ENCODE peak calls at places on chromosomes 3 and 15, in seven cellular contexts. One of them, this sample, is unnamed.
A peak's percentile ranks its signal among the peaks of the same experiment; 100 is the strongest.

GRCh38 chr15:94383706-94384105 is 152.3 kb downstream of the MCTP2 start:
- DNase-seq in NCI-H2081: no peak
- DNase-seq in activated naive CD8-positive, alpha-beta T cell treated with anti-CD3 and anti-CD28 coated beads for 36 hours: no peak
- DNase-seq in activated CD4-positive, alpha-beta T cell treated with anti-CD3 and anti-CD28 coated beads for 4 hours: no peak
- DNase-seq in AML-193: no peak
- DNase-seq in C1 segment of cervical spinal cord: no peak
- DNase-seq in AG04450: no peak
- DNase-seq in this sample: peak; percentile 89

GRCh38 chr3:30331519-30331918 is 274.9 kb upstream of the TGFBR2 start:
- DNase-seq in NCI-H2081: no peak
- DNase-seq in C1 segment of cervical spinal cord: no peak
- DNase-seq in activated naive CD8-positive, alpha-beta T cell treated with anti-CD3 and anti-CD28 coated beads for 36 hours: no peak
- DNase-seq in AML-193: no peak
- DNase-seq in AG04450: no peak
- DNase-seq in activated CD4-positive, alpha-beta T cell treated with anti-CD3 and anti-CD28 coated beads for 4 hours: no peak
- DNase-seq in this sample: no peak

GRCh38 chr3:193605876-193606275 is 12.9 kb downstream of the OPA1 start:
- DNase-seq in AML-193: peak; percentile 62
- DNase-seq in C1 segment of cervical spinal cord: no peak
- DNase-seq in activated naive CD8-positive, alpha-beta T cell treated with anti-CD3 and anti-CD28 coated beads for 36 hours: peak; percentile 25
- DNase-seq in activated CD4-positive, alpha-beta T cell treated with anti-CD3 and anti-CD28 coated beads for 4 hours: peak; percentile 45
- DNase-seq in AG04450: no peak
- DNase-seq in NCI-H2081: peak; percentile 81
- DNase-seq in this sample: peak; percentile 71

GRCh38 chr3:10327592-10327991 is 6.7 kb upstream of the SEC13 start:
- DNase-seq in activated CD4-positive, alpha-beta T cell treated with anti-CD3 and anti-CD28 coated beads for 4 hours: no peak
- DNase-seq in NCI-H2081: no peak
- DNase-seq in activated naive CD8-positive, alpha-beta T cell treated with anti-CD3 and anti-CD28 coated beads for 36 hours: no peak
- DNase-seq in C1 segment of cervical spinal cord: no peak
- DNase-seq in AG04450: no peak
- DNase-seq in AML-193: no peak
- DNase-seq in this sample: no peak

GRCh38 chr3:180066598-180066997 is 29.9 kb upstream of the PEX5L start:
- DNase-seq in activated naive CD8-positive, alpha-beta T cell treated with anti-CD3 and anti-CD28 coated beads for 36 hours: no peak
- DNase-seq in C1 segment of cervical spinal cord: no peak
- DNase-seq in AML-193: no peak
- DNase-seq in NCI-H2081: no peak
- DNase-seq in AG04450: no peak
- DNase-seq in activated CD4-positive, alpha-beta T cell treated with anti-CD3 and anti-CD28 coated beads for 4 hours: no peak
- DNase-seq in this sample: no peak

GRCh38 chr15:101188517-101189340 is 63.1 kb downstream of the CHSY1 start:
- DNase-seq in activated CD4-positive, alpha-beta T cell treated with anti-CD3 and anti-CD28 coated beads for 4 hours: no peak
- DNase-seq in NCI-H2081: no peak
- DNase-seq in activated naive CD8-positive, alpha-beta T cell treated with anti-CD3 and anti-CD28 coated beads for 36 hours: no peak
- DNase-seq in AML-193: no peak
- DNase-seq in C1 segment of cervical spinal cord: no peak
- DNase-seq in AG04450: no peak
- DNase-seq in this sample: peak; percentile 97

GRCh38 chr3:172402090-172402489 is 46.2 kb downstream of the GHSR start:
- DNase-seq in AML-193: no peak
- DNase-seq in activated naive CD8-positive, alpha-beta T cell treated with anti-CD3 and anti-CD28 coated beads for 36 hours: no peak
- DNase-seq in activated CD4-positive, alpha-beta T cell treated with anti-CD3 and anti-CD28 coated beads for 4 hours: no peak
- DNase-seq in NCI-H2081: no peak
- DNase-seq in AG04450: no peak
- DNase-seq in C1 segment of cervical spinal cord: no peak
- DNase-seq in this sample: no peak

GRCh38 chr15:101314726-101315125 is 19.7 kb upstream of the SNRPA1 start:
- DNase-seq in NCI-H2081: no peak
- DNase-seq in activated naive CD8-positive, alpha-beta T cell treated with anti-CD3 and anti-CD28 coated beads for 36 hours: no peak
- DNase-seq in AG04450: no peak
- DNase-seq in activated CD4-positive, alpha-beta T cell treated with anti-CD3 and anti-CD28 coated beads for 4 hours: no peak
- DNase-seq in AML-193: no peak
- DNase-seq in C1 segment of cervical spinal cord: no peak
- DNase-seq in this sample: no peak

GRCh38 chr3:69181592-69182211 is 59.3 kb upstream of the LMOD3 start:
- DNase-seq in activated CD4-positive, alpha-beta T cell treated with anti-CD3 and anti-CD28 coated beads for 4 hours: no peak
- DNase-seq in NCI-H2081: no peak
- DNase-seq in AG04450: no peak
- DNase-seq in C1 segment of cervical spinal cord: no peak
- DNase-seq in AML-193: no peak
- DNase-seq in activated naive CD8-positive, alpha-beta T cell treated with anti-CD3 and anti-CD28 coated beads for 36 hours: no peak
- DNase-seq in this sample: peak; percentile 67

GRCh38 chr15:60970246-60971170 is 258.6 kb downstream of the RORA start:
- DNase-seq in activated CD4-positive, alpha-beta T cell treated with anti-CD3 and anti-CD28 coated beads for 4 hours: no peak
- DNase-seq in C1 segment of cervical spinal cord: no peak
- DNase-seq in AG04450: no peak
- DNase-seq in NCI-H2081: no peak
- DNase-seq in AML-193: no peak
- DNase-seq in activated naive CD8-positive, alpha-beta T cell treated with anti-CD3 and anti-CD28 coated beads for 36 hours: no peak
- DNase-seq in this sample: no peak

GRCh38 chr3:121883507-121883906 is 10.7 kb upstream of the SLC15A2 start:
- DNase-seq in activated CD4-positive, alpha-beta T cell treated with anti-CD3 and anti-CD28 coated beads for 4 hours: no peak
- DNase-seq in NCI-H2081: no peak
- DNase-seq in AG04450: no peak
- DNase-seq in activated naive CD8-positive, alpha-beta T cell treated with anti-CD3 and anti-CD28 coated beads for 36 hours: no peak
- DNase-seq in AML-193: peak; percentile 32
- DNase-seq in C1 segment of cervical spinal cord: no peak
- DNase-seq in this sample: peak; percentile 78

GRCh38 chr3:50204804-50205718 is at the start of gene SLC38A3:
- DNase-seq in NCI-H2081: no peak
- DNase-seq in AML-193: no peak
- DNase-seq in C1 segment of cervical spinal cord: peak; percentile 17
- DNase-seq in activated naive CD8-positive, alpha-beta T cell treated with anti-CD3 and anti-CD28 coated beads for 36 hours: peak; percentile 23
- DNase-seq in activated CD4-positive, alpha-beta T cell treated with anti-CD3 and anti-CD28 coated beads for 4 hours: no peak
- DNase-seq in AG04450: no peak
- DNase-seq in this sample: no peak

GRCh38 chr15:96325579-96326331 is 4.7 kb upstream of the NR2F2 start:
- DNase-seq in AML-193: no peak
- DNase-seq in activated CD4-positive, alpha-beta T cell treated with anti-CD3 and anti-CD28 coated beads for 4 hours: no peak
- DNase-seq in activated naive CD8-positive, alpha-beta T cell treated with anti-CD3 and anti-CD28 coated beads for 36 hours: no peak
- DNase-seq in C1 segment of cervical spinal cord: no peak
- DNase-seq in AG04450: no peak
- DNase-seq in NCI-H2081: no peak
- DNase-seq in this sample: peak; percentile 59

GRCh38 chr3:11211531-11212300 is 57.4 kb downstream of the HRH1 start:
- DNase-seq in C1 segment of cervical spinal cord: no peak
- DNase-seq in activated naive CD8-positive, alpha-beta T cell treated with anti-CD3 and anti-CD28 coated beads for 36 hours: no peak
- DNase-seq in NCI-H2081: no peak
- DNase-seq in activated CD4-positive, alpha-beta T cell treated with anti-CD3 and anti-CD28 coated beads for 4 hours: no peak
- DNase-seq in AML-193: no peak
- DNase-seq in AG04450: no peak
- DNase-seq in this sample: peak; percentile 59

GRCh38 chr3:143429628-143430514 is 310.3 kb downstream of the CHST2 start:
- DNase-seq in NCI-H2081: no peak
- DNase-seq in activated naive CD8-positive, alpha-beta T cell treated with anti-CD3 and anti-CD28 coated beads for 36 hours: no peak
- DNase-seq in AG04450: no peak
- DNase-seq in AML-193: no peak
- DNase-seq in activated CD4-positive, alpha-beta T cell treated with anti-CD3 and anti-CD28 coated beads for 4 hours: no peak
- DNase-seq in C1 segment of cervical spinal cord: no peak
- DNase-seq in this sample: peak; percentile 79

GRCh38 chr3:23650371-23651140 is 155.2 kb upstream of the UBE2E1 start:
- DNase-seq in AG04450: peak; percentile 80
- DNase-seq in activated CD4-positive, alpha-beta T cell treated with anti-CD3 and anti-CD28 coated beads for 4 hours: no peak
- DNase-seq in AML-193: no peak
- DNase-seq in C1 segment of cervical spinal cord: no peak
- DNase-seq in NCI-H2081: no peak
- DNase-seq in activated naive CD8-positive, alpha-beta T cell treated with anti-CD3 and anti-CD28 coated beads for 36 hours: no peak
- DNase-seq in this sample: peak; percentile 95

GRCh38 chr3:47007001-47007400 is 27.5 kb downstream of the NBEAL2 start:
- DNase-seq in AG04450: no peak
- DNase-seq in activated CD4-positive, alpha-beta T cell treated with anti-CD3 and anti-CD28 coated beads for 4 hours: no peak
- DNase-seq in C1 segment of cervical spinal cord: no peak
- DNase-seq in AML-193: no peak
- DNase-seq in NCI-H2081: no peak
- DNase-seq in activated naive CD8-positive, alpha-beta T cell treated with anti-CD3 and anti-CD28 coated beads for 36 hours: no peak
- DNase-seq in this sample: no peak

GRCh38 chr3:45687828-45688193 is 1.4 kb upstream of the SACM1L start:
- DNase-seq in activated CD4-positive, alpha-beta T cell treated with anti-CD3 and anti-CD28 coated beads for 4 hours: no peak
- DNase-seq in AG04450: no peak
- DNase-seq in C1 segment of cervical spinal cord: no peak
- DNase-seq in activated naive CD8-positive, alpha-beta T cell treated with anti-CD3 and anti-CD28 coated beads for 36 hours: no peak
- DNase-seq in NCI-H2081: peak; percentile 7
- DNase-seq in AML-193: peak; percentile 43
- DNase-seq in this sample: no peak

GRCh38 chr15:68429691-68430470 is 2.1 kb downstream of the ITGA11 start:
- DNase-seq in activated naive CD8-positive, alpha-beta T cell treated with anti-CD3 and anti-CD28 coated beads for 36 hours: no peak
- DNase-seq in C1 segment of cervical spinal cord: no peak
- DNase-seq in AML-193: no peak
- DNase-seq in activated CD4-positive, alpha-beta T cell treated with anti-CD3 and anti-CD28 coated beads for 4 hours: no peak
- DNase-seq in NCI-H2081: no peak
- DNase-seq in AG04450: no peak
- DNase-seq in this sample: peak; percentile 60

GRCh38 chr3:43894176-43895049 is 203.7 kb downstream of the ABHD5 start:
- DNase-seq in AG04450: peak; percentile 61
- DNase-seq in AML-193: no peak
- DNase-seq in activated naive CD8-positive, alpha-beta T cell treated with anti-CD3 and anti-CD28 coated beads for 36 hours: peak; percentile 56
- DNase-seq in NCI-H2081: peak; percentile 88
- DNase-seq in activated CD4-positive, alpha-beta T cell treated with anti-CD3 and anti-CD28 coated beads for 4 hours: no peak
- DNase-seq in C1 segment of cervical spinal cord: no peak
- DNase-seq in this sample: peak; percentile 47

GRCh38 chr15:48176097-48176496 is 2.0 kb downstream of the MYEF2 start:
- DNase-seq in activated CD4-positive, alpha-beta T cell treated with anti-CD3 and anti-CD28 coated beads for 4 hours: no peak
- DNase-seq in C1 segment of cervical spinal cord: no peak
- DNase-seq in AML-193: no peak
- DNase-seq in activated naive CD8-positive, alpha-beta T cell treated with anti-CD3 and anti-CD28 coated beads for 36 hours: no peak
- DNase-seq in AG04450: no peak
- DNase-seq in NCI-H2081: peak; percentile 5
- DNase-seq in this sample: peak; percentile 7

GRCh38 chr15:57036352-57036751 is 117.9 kb downstream of the TCF12 start:
- DNase-seq in activated CD4-positive, alpha-beta T cell treated with anti-CD3 and anti-CD28 coated beads for 4 hours: no peak
- DNase-seq in AG04450: no peak
- DNase-seq in C1 segment of cervical spinal cord: no peak
- DNase-seq in NCI-H2081: peak; percentile 7
- DNase-seq in AML-193: no peak
- DNase-seq in activated naive CD8-positive, alpha-beta T cell treated with anti-CD3 and anti-CD28 coated beads for 36 hours: no peak
- DNase-seq in this sample: no peak

GRCh38 chr15:50940506-50940905 is 32.0 kb downstream of the AP4E1 start:
- DNase-seq in AG04450: no peak
- DNase-seq in NCI-H2081: no peak
- DNase-seq in AML-193: no peak
- DNase-seq in activated naive CD8-positive, alpha-beta T cell treated with anti-CD3 and anti-CD28 coated beads for 36 hours: no peak
- DNase-seq in C1 segment of cervical spinal cord: no peak
- DNase-seq in activated CD4-positive, alpha-beta T cell treated with anti-CD3 and anti-CD28 coated beads for 4 hours: no peak
- DNase-seq in this sample: peak; percentile 7